ENCODE peak calls at places on chromosomes 12 and 14, in five cellular contexts. L is GM23338, T is OCI-LY7, D is neural progenitor cell, V is GM23248. J is an unnamed sample. For H3K4me1, the result is how much of the 10 kb centered on the place peaks cover.

GRCh38 chr12:19278407-19278806 is 148.9 kb downstream of the PLEKHA5 start:
- DNase-seq in L (no peak), T (no peak), D (no peak), V (no peak), J (no peak)

GRCh38 chr14:106489112-106489881 is 962.9 kb downstream of the TMEM121 start:
- DNase-seq in L (no peak), T (no peak), D (no peak), V (no peak), J (no peak)

GRCh38 chr14:64117671-64118402 is 176.3 kb downstream of the ESR2 start:
- DNase-seq in L (no peak), T (no peak), D (no peak), V (peak), J (no peak)

GRCh38 chr14:99706121-99706900 is 22.2 kb downstream of the CYP46A1 start:
- DNase-seq in L (no peak), T (no peak), D (no peak), V (no peak), J (peak)

GRCh38 chr14:60346706-60347105 is 97.7 kb downstream of the PPM1A start:
- DNase-seq in L (no peak), T (peak), D (no peak), V (peak), J (no peak)

GRCh38 chr12:110501378-110501721 is 561 bp downstream of the VPS29 start:
- DNase-seq in L (peak), T (peak), D (peak), V (peak), J (peak)

GRCh38 chr14:99981806-99982205 is 83.4 kb upstream of the EVL start:
- DNase-seq in L (peak), T (no peak), D (no peak), V (no peak), J (no peak)

GRCh38 chr14:79077096-79077495 is 906.9 kb downstream of the NRXN3 start:
- DNase-seq in L (no peak), T (no peak), D (no peak), V (no peak), J (no peak)

GRCh38 chr12:124418791-124419190 is 123.9 kb downstream of the RFLNA start:
- DNase-seq in L (no peak), T (no peak), D (no peak), V (no peak), J (no peak)

GRCh38 chr14:85444685-85445084 is 85.3 kb upstream of the FLRT2 start:
- DNase-seq in L (no peak), T (no peak), D (no peak), V (peak), J (peak)

GRCh38 chr12:93749515-93749914 is 72.3 kb downstream of the CRADD start:
- DNase-seq in L (no peak), T (no peak), D (no peak), V (no peak), J (no peak)

GRCh38 chr12:81627336-81628189 is 131.6 kb downstream of the PPFIA2 start:
- DNase-seq in L (peak), T (peak), D (peak), V (peak), J (peak)

GRCh38 chr12:29599397-29599796 is 101.9 kb upstream of the OVCH1 start:
- DNase-seq in L (no peak), T (no peak), D (no peak), V (peak), J (no peak)

GRCh38 chr12:94648578-94648977 is 1.8 kb downstream of the TMCC3 start:
- DNase-seq in L (no peak), T (no peak), D (no peak), V (peak), J (no peak)

GRCh38 chr12:13725049-13725448 is 256.4 kb downstream of the GRIN2B start:
- DNase-seq in L (no peak), T (no peak), D (no peak), V (no peak), J (no peak)

GRCh38 chr12:132030367-132031038 is 80.8 kb downstream of the EP400 start:
- DNase-seq in L (no peak), T (no peak), D (no peak), V (peak), J (no peak)

GRCh38 chr12:47903151-47903611 is 1.6 kb downstream of the VDR start:
- DNase-seq in L (no peak), T (no peak), D (no peak), V (peak), J (peak)

GRCh38 chr12:23066095-23066494 is 441.1 kb downstream of the ETNK1 start:
- DNase-seq in L (no peak), T (no peak), D (no peak), V (peak), J (no peak)

GRCh38 chr12:132222096-132222807 is 78.0 kb downstream of the NOC4L start:
- DNase-seq in L (peak), T (peak), D (peak), V (peak), J (peak)

GRCh38 chr12:108119126-108119973 is 9.7 kb upstream of the WSCD2 start:
- DNase-seq in L (no peak), T (no peak), D (no peak), V (no peak), J (peak)

GRCh38 chr14:54486685-54487084 is 2.1 kb downstream of the GMFB start:
- DNase-seq in L (no peak), T (peak), D (no peak), V (no peak), J (no peak)

GRCh38 chr14:71365305-71365865 is 458.1 kb downstream of the PCNX1 start:
- DNase-seq in L (no peak), T (no peak), D (no peak), V (no peak), J (no peak)

GRCh38 chr12:123024819-123025391 is 44.4 kb downstream of the ARL6IP4 start:
- DNase-seq in L (no peak), T (no peak), D (no peak), V (peak), J (no peak)

GRCh38 chr12:52244615-52244994 is 11.6 kb downstream of the KRT7 start:
- DNase-seq in L (no peak), T (no peak), D (no peak), V (no peak), J (no peak)

GRCh38 chr12:32307352-32307751 is 92.0 kb upstream of the FGD4 start:
- DNase-seq in L (no peak), T (no peak), D (no peak), V (no peak), J (no peak)
- TF ChIP-seq EZH2phosphoT487 in L (no peak), T (no peak), D (no peak), V (no peak), J (peak)

GRCh38 chr12:63917477-63917862 is 73.0 kb downstream of the SRGAP1 start:
- DNase-seq in L (no peak), T (no peak), D (no peak), V (no peak), J (no peak)

GRCh38 chr12:63916561-63917476 is 72.3 kb downstream of the SRGAP1 start:
- DNase-seq in L (no peak), T (no peak), D (no peak), V (peak), J (no peak)

GRCh38 chr12:63918788-63919300 is 74.3 kb downstream of the SRGAP1 start:
- DNase-seq in L (no peak), T (no peak), D (no peak), V (peak), J (peak)

GRCh38 chr12:63919758-63920157 is 75.3 kb downstream of the SRGAP1 start:
- DNase-seq in L (no peak), T (no peak), D (no peak), V (peak), J (no peak)

DNA sequence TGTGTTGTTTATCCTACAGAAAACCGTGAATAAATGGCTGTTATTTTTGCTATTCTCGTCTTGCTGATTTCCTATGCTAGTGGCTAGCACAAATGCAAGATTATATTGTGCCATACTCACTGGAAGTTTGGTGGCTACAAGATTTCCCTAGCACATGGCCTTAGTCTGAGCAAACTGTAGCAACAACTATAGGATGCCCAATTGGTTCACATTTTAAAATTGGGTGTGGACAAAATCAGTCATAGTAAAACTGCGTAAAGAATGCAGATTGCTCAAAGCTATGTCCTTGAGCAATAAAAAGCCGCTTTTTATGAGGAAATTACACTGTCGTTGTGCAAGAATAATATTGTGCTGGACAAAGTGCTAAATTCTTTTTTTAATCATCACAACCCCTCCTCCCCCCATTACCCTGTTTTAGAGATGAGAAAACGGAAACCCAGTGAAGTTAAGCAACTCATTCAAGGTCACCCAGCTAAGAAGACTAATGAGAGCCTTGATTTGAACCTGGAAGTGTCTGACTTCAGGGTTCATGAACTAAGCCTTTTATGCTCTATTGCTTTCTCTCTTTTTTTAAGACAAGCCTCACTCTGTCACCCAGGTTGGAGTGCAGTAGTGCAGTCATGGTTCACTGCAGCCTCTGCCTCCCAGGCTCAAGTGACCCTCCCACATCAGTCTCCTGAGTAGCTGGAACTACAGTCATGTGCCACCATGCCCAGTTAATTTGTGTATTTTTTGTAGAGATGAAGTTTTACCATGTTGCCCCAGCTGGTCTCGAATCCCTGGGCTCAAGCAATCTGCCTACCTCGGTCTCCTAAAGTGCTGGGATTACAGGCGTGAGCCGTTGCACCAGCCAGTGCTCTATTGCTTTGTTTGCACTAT is 73.6 kb downstream of the SRGAP1 start:
- DNase-seq in L (no peak), T (peak), D (no peak), V (peak), J (peak)
- H3K4me1 ChIP-seq in L (under half), T (under half), D (under half), V (half or more), J (under half)

GRCh38 chr12:63967358-63967757 is 122.9 kb downstream of the SRGAP1 start:
- DNase-seq in L (no peak), T (no peak), D (no peak), V (peak), J (no peak)
- TF ChIP-seq EZH2phosphoT487 in L (no peak), T (no peak), D (no peak), V (no peak), J (no peak)

GRCh38 chr12:62697893-62698292 is 231.3 kb downstream of the MON2 start:
- DNase-seq in L (no peak), T (no peak), D (no peak), V (peak), J (no peak)

GRCh38 chr12:62698701-62699101 is 232.1 kb downstream of the MON2 start:
- DNase-seq in L (no peak), T (no peak), D (no peak), V (peak), J (no peak)

GRCh38 chr12:62703011-62703380 is 232.0 kb downstream of the PPM1H start:
- DNase-seq in L (no peak), T (no peak), D (no peak), V (peak), J (no peak)

GRCh38 chr12:62700091-62700490 is 233.5 kb downstream of the MON2 start:
- DNase-seq in L (no peak), T (no peak), D (no peak), V (peak), J (no peak)

DNA sequence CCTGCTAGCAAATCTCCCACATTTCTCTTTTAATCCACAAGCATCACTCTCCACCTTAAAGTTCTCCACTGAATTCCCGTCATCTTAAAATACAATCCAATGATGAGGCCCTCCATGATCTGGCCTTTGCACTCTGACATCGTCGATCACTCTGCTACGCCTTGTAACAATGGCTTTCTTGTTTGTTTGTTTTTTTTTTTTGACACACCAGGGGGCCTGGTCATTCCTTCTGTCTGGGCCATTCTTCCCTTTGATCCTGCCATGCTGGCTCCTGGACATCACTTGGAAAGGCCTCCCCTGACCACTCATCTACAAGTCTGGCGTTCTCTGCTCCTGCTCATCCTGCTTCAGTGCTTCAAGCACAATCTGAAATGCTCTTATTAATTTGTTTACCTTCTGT is 233.5 kb downstream of the PPM1H start:
- DNase-seq in L (no peak), T (no peak), D (no peak), V (no peak), J (no peak)
- H3K4me1 ChIP-seq in L (under half), T (under half), D (under half), V (half or more), J (under half)

GRCh38 chr14:68787235-68787727 is 5.6 kb downstream of the ZFP36L1 start:
- DNase-seq in L (peak), T (no peak), D (peak), V (peak), J (peak)

GRCh38 chr14:68786491-68787234 is 6.2 kb downstream of the ZFP36L1 start:
- DNase-seq in L (peak), T (no peak), D (peak), V (peak), J (peak)

GRCh38 chr14:68784995-68785816 is 7.7 kb downstream of the ZFP36L1 start:
- DNase-seq in L (no peak), T (no peak), D (no peak), V (peak), J (peak)

GRCh38 chr14:68784298-68784910 is 8.5 kb downstream of the ZFP36L1 start:
- DNase-seq in L (no peak), T (no peak), D (no peak), V (peak), J (peak)

GRCh38 chr14:68785817-68786490 is 6.9 kb downstream of the ZFP36L1 start:
- DNase-seq in L (peak), T (no peak), D (no peak), V (peak), J (peak)
- TF ChIP-seq EZH2phosphoT487 in L (no peak), T (no peak), D (no peak), V (no peak), J (no peak)

DNA sequence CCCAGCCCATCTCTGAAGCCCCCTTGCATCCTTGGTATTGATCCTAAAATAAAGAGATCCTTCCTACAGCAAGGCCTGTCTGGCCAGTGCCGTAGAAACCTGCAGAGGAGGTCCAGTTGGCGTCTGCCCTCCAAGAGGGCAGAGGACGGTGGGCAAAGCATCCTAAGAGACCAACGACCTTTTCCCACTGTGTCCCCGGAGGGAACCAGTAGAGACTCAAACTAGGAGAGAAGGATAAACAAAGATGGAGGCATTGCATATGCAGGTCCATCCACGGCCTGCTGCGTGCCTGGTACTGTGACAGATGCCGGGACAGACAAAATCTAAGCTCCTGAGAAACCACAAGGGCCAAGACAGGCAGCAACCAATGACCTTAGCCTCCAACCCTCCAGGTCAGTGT is 3.8 kb downstream of the NCKAP5L start:
- DNase-seq in L (no peak), T (no peak), D (no peak), V (no peak), J (no peak)
- H3K4me1 ChIP-seq in L (under half), T (under half), D (under half), V (under half), J (under half)

GRCh38 chr14:77467801-77468200 is 9.9 kb downstream of the AHSA1 start:
- DNase-seq in L (no peak), T (no peak), D (no peak), V (no peak), J (no peak)

GRCh38 chr14:77474763-77475162 is 16.9 kb downstream of the AHSA1 start:
- DNase-seq in L (no peak), T (no peak), D (no peak), V (no peak), J (no peak)

GRCh38 chr14:77470192-77470870 is 12.4 kb downstream of the AHSA1 start:
- DNase-seq in L (peak), T (no peak), D (no peak), V (no peak), J (no peak)

GRCh38 chr14:77469539-77469938 is 11.6 kb downstream of the AHSA1 start:
- DNase-seq in L (no peak), T (no peak), D (no peak), V (no peak), J (no peak)

GRCh38 chr14:77469041-77469440 is 11.1 kb downstream of the AHSA1 start:
- DNase-seq in L (no peak), T (no peak), D (no peak), V (no peak), J (no peak)
- TF ChIP-seq EZH2phosphoT487 in L (no peak), T (no peak), D (no peak), V (no peak), J (no peak)

GRCh38 chr14:103630364-103631108 is 1.5 kb downstream of the KLC1 start:
- DNase-seq in L (no peak), T (no peak), D (no peak), V (peak), J (no peak)

GRCh38 chr14:103627073-103628025 is 1.7 kb upstream of the KLC1 start:
- DNase-seq in L (no peak), T (no peak), D (no peak), V (no peak), J (peak)

GRCh38 chr14:103628221-103628683 is 759 bp upstream of the KLC1 start:
- DNase-seq in L (peak), T (peak), D (peak), V (peak), J (peak)

GRCh38 chr14:103628684-103629502 is at the start of gene KLC1:
- DNase-seq in L (peak), T (peak), D (peak), V (peak), J (peak)

DNA sequence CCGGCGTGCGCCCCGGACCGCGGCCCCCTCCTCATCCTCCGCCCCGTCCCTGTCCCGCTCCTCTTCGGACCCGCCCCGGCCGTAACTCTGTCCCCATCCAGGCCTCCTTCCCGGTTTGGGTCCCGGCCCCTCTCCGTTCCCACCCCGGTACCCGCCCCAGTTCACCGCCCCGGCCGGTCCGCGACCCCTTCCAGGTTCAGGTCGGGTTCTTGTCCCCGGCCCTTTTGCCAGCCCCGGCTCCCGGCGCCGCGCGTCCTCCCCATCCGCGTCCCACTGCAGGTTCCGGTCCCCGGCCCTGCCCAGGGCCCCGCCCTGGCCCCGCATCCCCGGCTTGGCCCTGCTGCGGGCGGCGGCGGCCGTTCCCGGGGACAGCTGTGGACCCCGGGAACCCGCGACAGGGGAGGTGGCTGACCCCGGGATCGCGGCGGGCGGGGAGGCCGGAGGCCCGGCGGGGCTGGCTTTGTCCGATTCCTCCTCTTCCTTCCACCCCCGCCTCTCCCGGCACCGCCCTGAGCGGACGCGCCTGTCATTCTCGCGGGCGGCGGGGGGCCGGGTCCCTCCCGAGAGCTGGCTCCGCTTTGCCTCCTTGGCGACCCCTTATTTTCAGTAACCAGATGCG is 601 bp downstream of the KLC1 start:
- DNase-seq in L (peak), T (peak), D (peak), V (peak), J (peak)
- H3K4me1 ChIP-seq in L (under half), T (under half), D (under half), V (under half), J (under half)

GRCh38 chr12:85835810-85836715 is at the start of gene RASSF9:
- DNase-seq in L (peak), T (no peak), D (peak), V (peak), J (peak)
- TF ChIP-seq EZH2phosphoT487 in L (no peak), T (no peak), D (no peak), V (no peak), J (no peak)

GRCh38 chr14:105487986-105488777 is 1.5 kb downstream of the CRIP1 start:
- DNase-seq in L (no peak), T (no peak), D (no peak), V (no peak), J (no peak)
- H3K4me1 ChIP-seq in L (under half), T (under half), D (under half), V (under half), J (under half)